ENCODE peak calls at places on chromosomes 2 and 18, in four cellular contexts. D, B, E and L are unnamed samples.

GRCh38 chr2:176159678-176160250 is 2.7 kb downstream of the HOXD3 start:
- DNase-seq in D (no peak), B (no peak), E (no peak), L (no peak)

GRCh38 chr2:162934191-162934590 is 95.6 kb upstream of the KCNH7 start:
- DNase-seq in D (no peak), B (no peak), E (no peak), L (no peak)

GRCh38 chr2:28544915-28545589 is 49.2 kb downstream of the PLB1 start:
- DNase-seq in D (peak; percentile 30), B (no peak), E (no peak), L (no peak)

GRCh38 chr18:63511285-63511684 is 30.9 kb upstream of the SERPINB12 start:
- DNase-seq in D (no peak), B (peak; percentile 13), E (no peak), L (no peak)

GRCh38 chr2:236180831-236181453 is 12.8 kb upstream of the GBX2 start:
- DNase-seq in D (peak; percentile 50), B (peak; percentile 87), E (peak; percentile 56), L (peak; percentile 75)

GRCh38 chr18:79922971-79923411 is 28.5 kb downstream of the SLC66A2 start:
- DNase-seq in D (peak; percentile 19), B (no peak), E (peak; percentile 11), L (peak; percentile 34)

GRCh38 chr18:28048612-28049011 is 128.3 kb downstream of the CDH2 start:
- DNase-seq in D (no peak), B (no peak), E (no peak), L (no peak)

GRCh38 chr2:123993728-123994323 is 31.3 kb upstream of the CNTNAP5 start:
- DNase-seq in D (peak; percentile 27), B (peak; percentile 1), E (peak; percentile 36), L (peak; percentile 1)

GRCh38 chr2:88127888-88128653 is at the start of gene FABP1:
- DNase-seq in D (no peak), B (no peak), E (no peak), L (no peak)

GRCh38 chr2:37091873-37092272 is 7.6 kb downstream of the GPATCH11 start:
- DNase-seq in D (no peak), B (no peak), E (no peak), L (no peak)

GRCh38 chr2:44135307-44135706 is 33.4 kb upstream of the PPM1B start:
- DNase-seq in D (no peak), B (no peak), E (no peak), L (peak; percentile 20)
- H3K4me3 ChIP-seq in D (no peak overlapping the region), B (no peak overlapping the region), E (no peak overlapping the region), L (no peak overlapping the region)

GRCh38 chr2:10283106-10284062 is 19.3 kb upstream of the HPCAL1 start:
- DNase-seq in D (no peak), B (peak; percentile 98), E (no peak), L (peak; percentile 94)
- H3K4me1 ChIP-seq in D (peaks cover 33% of the 10 kb centered on the region), B (peaks cover 60% of the 10 kb centered on the region), E (peaks cover 31% of the 10 kb centered on the region), L (peaks cover 61% of the 10 kb centered on the region)

DNA sequence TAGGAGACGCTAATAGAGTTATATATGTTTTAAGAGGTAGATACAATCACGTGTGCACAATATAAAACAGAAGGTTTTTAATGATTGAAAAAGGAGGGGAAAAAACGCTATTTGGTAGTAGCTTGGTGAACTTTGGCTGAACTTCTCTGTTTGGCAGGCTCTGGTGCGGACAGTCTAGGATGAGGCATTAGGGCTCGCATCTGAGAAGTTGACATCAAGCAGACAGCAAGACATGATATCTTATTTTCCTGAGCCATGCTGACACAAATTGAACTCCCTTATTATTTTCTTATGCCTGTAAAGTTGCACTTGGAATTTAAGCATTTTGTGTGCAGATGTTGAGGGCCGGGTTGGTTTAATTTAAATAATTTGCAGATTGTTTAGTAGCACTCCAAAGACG is 176.6 kb downstream of the EN1 start:
- DNase-seq in D (no peak), B (no peak), E (no peak), L (no peak)
- H3K4me3 ChIP-seq in D (no peak overlapping the region), B (no peak overlapping the region), E (no peak overlapping the region), L (no peak overlapping the region)

DNA sequence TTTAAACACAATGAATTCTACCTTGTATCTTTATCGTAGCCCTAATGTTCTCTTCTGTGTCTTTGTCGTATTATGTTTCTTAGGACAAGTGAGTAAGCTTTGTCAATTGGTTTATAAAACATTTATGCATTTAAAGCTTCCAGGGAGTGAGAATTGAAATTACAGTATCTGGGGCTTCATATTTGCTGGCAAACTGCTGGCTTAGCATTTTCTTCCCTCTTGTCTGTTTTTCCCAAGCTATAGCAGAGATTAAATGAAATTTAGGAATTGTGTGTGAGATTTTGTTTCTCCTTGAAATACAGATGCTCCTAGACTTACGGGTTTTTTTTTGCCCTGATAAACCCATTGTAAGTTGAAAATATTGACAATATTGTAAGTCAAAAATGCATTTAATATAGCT is 73.3 kb downstream of the FMNL2 start:
- DNase-seq in D (no peak), B (no peak), E (no peak), L (no peak)
- H3K4me1 ChIP-seq in D (peaks cover 53% of the 10 kb centered on the region), B (peaks cover 84% of the 10 kb centered on the region), E (peaks cover 75% of the 10 kb centered on the region), L (peaks cover 41% of the 10 kb centered on the region)

DNA sequence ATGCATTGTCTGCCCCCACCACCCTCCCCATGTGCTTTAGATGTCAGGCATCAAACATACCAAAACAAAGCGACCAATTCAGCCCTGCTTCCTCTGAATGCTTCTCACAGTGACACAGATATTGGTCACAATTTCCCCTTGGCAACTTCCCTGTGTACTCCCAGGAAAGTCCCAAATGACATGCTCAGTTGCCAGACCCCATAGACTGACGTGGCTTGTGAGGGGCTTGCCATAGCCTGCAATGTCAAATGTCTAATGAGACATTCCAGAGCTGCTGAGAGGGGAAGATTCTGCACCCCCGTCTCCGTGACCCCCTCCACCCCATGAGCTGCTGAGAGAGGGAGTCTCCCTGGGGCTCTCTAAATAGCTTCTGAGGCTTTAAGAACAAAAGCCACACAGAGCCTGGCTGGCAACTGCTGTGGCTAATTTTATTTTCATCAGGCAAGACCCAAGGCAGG is 47.3 kb downstream of the RFTN2 start:
- DNase-seq in D (no peak), B (no peak), E (no peak), L (no peak)
- H3K4me3 ChIP-seq in D (no peak overlapping the region), B (no peak overlapping the region), E (no peak overlapping the region), L (no peak overlapping the region)

GRCh38 chr2:54513364-54513715 is 57.2 kb downstream of the SPTBN1 start:
- DNase-seq in D (no peak), B (no peak), E (no peak), L (no peak)
- H3K4me1 ChIP-seq in D (no peaks in the 10 kb centered on the region), B (no peaks in the 10 kb centered on the region), E (peaks cover 4% of the 10 kb centered on the region), L (peaks cover 13% of the 10 kb centered on the region)

GRCh38 chr2:130807659-130808385 is 28.9 kb upstream of the ARHGEF4 start:
- DNase-seq in D (no peak), B (no peak), E (no peak), L (no peak)
- H3K4me3 ChIP-seq in D (no peak overlapping the region), B (no peak overlapping the region), E (no peak overlapping the region), L (no peak overlapping the region)

DNA sequence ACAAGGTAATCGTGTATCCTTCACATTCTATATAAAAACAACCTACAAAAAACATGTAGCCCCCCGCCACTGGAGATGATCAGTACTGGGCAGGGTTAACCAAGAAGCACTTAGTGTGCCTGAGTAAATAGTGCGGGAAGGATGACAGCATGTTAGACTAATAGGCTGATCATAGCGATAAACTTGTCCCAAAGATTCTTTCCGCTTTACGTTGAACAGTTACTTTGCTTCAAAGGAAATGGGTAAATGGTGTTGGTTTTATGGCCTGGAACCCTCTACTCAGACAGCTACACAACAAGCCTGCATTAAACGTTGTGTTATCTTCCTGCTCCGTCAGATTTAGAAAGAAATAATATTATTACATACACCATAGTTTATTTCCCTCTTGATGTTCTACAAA is 67.7 kb downstream of the CTAGE1 start:
- DNase-seq in D (no peak), B (no peak), E (no peak), L (no peak)
- H3K4me1 ChIP-seq in D (peaks cover 12% of the 10 kb centered on the region), B (peaks cover 18% of the 10 kb centered on the region), E (peaks cover 37% of the 10 kb centered on the region), L (peaks cover 47% of the 10 kb centered on the region)